ENCODE peak calls at places on chromosomes 1 and 21, in nine cellular contexts. X, R, T, S, I, F, L, Y and A are unnamed samples.

GRCh38 chr21:38567577-38568360 is 69.5 kb upstream of the ERG start:
- DNase-seq in X (no peak), R (no peak), T (no peak), S (no peak), I (no peak), F (no peak), L (peak; percentile 46), Y (no peak), A (no peak)

GRCh38 chr1:28058168-28058567 is 30.2 kb downstream of the EYA3 start:
- DNase-seq in X (no peak), R (no peak), T (no peak), S (no peak), I (no peak), F (no peak), L (no peak), Y (no peak), A (no peak)

GRCh38 chr21:25501996-25502665 is 105.2 kb downstream of the MRPL39 start:
- DNase-seq in X (no peak), R (no peak), T (no peak), S (peak; percentile 36), I (no peak), F (no peak), L (peak; percentile 24), Y (peak; percentile 3), A (no peak)

GRCh38 chr21:34589511-34590282 is 25.2 kb downstream of the RCAN1 start:
- DNase-seq in X (no peak), R (no peak), T (no peak), S (no peak), I (no peak), F (no peak), L (no peak), Y (no peak), A (no peak)

GRCh38 chr1:30462826-30463425 is 260.5 kb downstream of the MATN1 start:
- DNase-seq in X (no peak), R (no peak), T (no peak), S (no peak), I (no peak), F (no peak), L (no peak), Y (no peak), A (no peak)

GRCh38 chr1:56229183-56229582 is 350.2 kb downstream of the PLPP3 start:
- DNase-seq in X (no peak), R (no peak), T (no peak), S (no peak), I (no peak), F (no peak), L (no peak), Y (no peak), A (peak; percentile 13)

GRCh38 chr1:173269490-173270230 is 62.5 kb upstream of the TNFSF4 start:
- DNase-seq in X (no peak), R (no peak), T (no peak), S (no peak), I (no peak), F (no peak), L (peak; percentile 85), Y (no peak), A (no peak)

GRCh38 chr21:44253832-44254700 is 7.6 kb downstream of the DNMT3L start:
- DNase-seq in X (no peak), R (no peak), T (no peak), S (no peak), I (no peak), F (no peak), L (no peak), Y (no peak), A (no peak)

GRCh38 chr1:5822726-5823125 is 169.5 kb downstream of the NPHP4 start:
- DNase-seq in X (no peak), R (no peak), T (no peak), S (no peak), I (no peak), F (no peak), L (no peak), Y (no peak), A (no peak)